ENCODE peak calls at places on chromosomes 3 and 15, in nine cellular contexts. One of them, this sample, is unnamed.

GRCh38 chr3:192514754-192515660 is 212.3 kb downstream of the FGF12 start:
- DNase-seq in cardiac muscle cell: peak; percentile 7
- DNase-seq in psoas muscle: peak; percentile 59
- DNase-seq in HepG2: no peak
- DNase-seq in colonic mucosa: peak; percentile 20
- DNase-seq in dorsolateral prefrontal cortex: peak; percentile 45
- DNase-seq in A673: peak; percentile 26
- DNase-seq in thyroid gland: peak; percentile 25
- DNase-seq in upper lobe of right lung: peak; percentile 62
- DNase-seq in this sample: no peak

GRCh38 chr15:51192560-51193280 is 98.0 kb upstream of the TNFAIP8L3 start:
- DNase-seq in cardiac muscle cell: peak; percentile 94
- DNase-seq in thyroid gland: peak; percentile 91
- DNase-seq in dorsolateral prefrontal cortex: peak; percentile 90
- DNase-seq in A673: peak; percentile 88
- DNase-seq in HepG2: peak; percentile 64
- DNase-seq in upper lobe of right lung: peak; percentile 92
- DNase-seq in colonic mucosa: peak; percentile 95
- DNase-seq in psoas muscle: peak; percentile 93
- DNase-seq in this sample: peak; percentile 88

GRCh38 chr3:103499132-103499885 is 1064.5 kb downstream of the ZPLD1 start:
- DNase-seq in HepG2: no peak
- DNase-seq in upper lobe of right lung: no peak
- DNase-seq in thyroid gland: no peak
- DNase-seq in dorsolateral prefrontal cortex: no peak
- DNase-seq in cardiac muscle cell: no peak
- DNase-seq in psoas muscle: no peak
- DNase-seq in A673: peak; percentile 75
- DNase-seq in colonic mucosa: no peak
- DNase-seq in this sample: no peak

GRCh38 chr3:1971780-1972179 is 126.9 kb upstream of the CNTN4 start:
- DNase-seq in A673: no peak
- DNase-seq in HepG2: no peak
- DNase-seq in colonic mucosa: no peak
- DNase-seq in psoas muscle: no peak
- DNase-seq in cardiac muscle cell: no peak
- DNase-seq in dorsolateral prefrontal cortex: no peak
- DNase-seq in upper lobe of right lung: no peak
- DNase-seq in thyroid gland: no peak
- DNase-seq in this sample: no peak

GRCh38 chr3:15458212-15458780 is 30.9 kb downstream of the EAF1 start:
- DNase-seq in psoas muscle: no peak
- DNase-seq in HepG2: peak; percentile 12
- DNase-seq in upper lobe of right lung: no peak
- DNase-seq in colonic mucosa: no peak
- DNase-seq in A673: no peak
- DNase-seq in cardiac muscle cell: peak; percentile 17
- DNase-seq in dorsolateral prefrontal cortex: no peak
- DNase-seq in thyroid gland: no peak
- DNase-seq in this sample: no peak

GRCh38 chr15:99416191-99417188 is 149.3 kb upstream of the MEF2A start:
- DNase-seq in HepG2: no peak
- DNase-seq in dorsolateral prefrontal cortex: no peak
- DNase-seq in colonic mucosa: peak; percentile 16
- DNase-seq in A673: no peak
- DNase-seq in upper lobe of right lung: peak; percentile 64
- DNase-seq in psoas muscle: no peak
- DNase-seq in cardiac muscle cell: no peak
- DNase-seq in thyroid gland: no peak
- DNase-seq in this sample: no peak

GRCh38 chr15:63509933-63510547 is 5.6 kb downstream of the USP3 start:
- DNase-seq in dorsolateral prefrontal cortex: no peak
- DNase-seq in psoas muscle: no peak
- DNase-seq in thyroid gland: no peak
- DNase-seq in colonic mucosa: no peak
- DNase-seq in HepG2: no peak
- DNase-seq in cardiac muscle cell: peak; percentile 53
- DNase-seq in A673: peak; percentile 74
- DNase-seq in upper lobe of right lung: no peak
- DNase-seq in this sample: no peak

GRCh38 chr3:190131329-190131728 is 10.6 kb upstream of the P3H2 start:
- DNase-seq in psoas muscle: no peak
- DNase-seq in A673: peak; percentile 48
- DNase-seq in cardiac muscle cell: peak; percentile 81
- DNase-seq in HepG2: no peak
- DNase-seq in dorsolateral prefrontal cortex: no peak
- DNase-seq in thyroid gland: no peak
- DNase-seq in upper lobe of right lung: no peak
- DNase-seq in colonic mucosa: no peak
- DNase-seq in this sample: no peak

DNA sequence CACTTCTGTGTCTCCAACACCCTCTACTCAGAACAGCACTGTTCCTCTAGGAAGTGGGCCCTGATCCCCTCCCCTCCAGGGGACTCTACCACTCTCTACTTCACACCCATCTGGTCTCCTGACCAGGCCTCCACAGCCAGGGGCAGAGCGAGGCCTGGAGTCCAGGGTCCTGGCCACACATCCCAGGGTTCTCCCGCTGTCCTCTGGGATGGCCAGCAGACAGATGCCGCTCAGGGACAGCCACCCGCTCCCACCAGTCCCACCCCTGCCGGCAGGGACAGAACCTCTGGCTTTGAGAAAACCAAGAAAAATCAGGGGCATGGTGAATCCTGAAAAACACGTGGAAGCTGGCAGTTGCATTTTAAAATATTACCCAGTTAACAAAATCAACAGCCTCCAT is 32.0 kb upstream of the IQSEC1 start:
- DNase-seq in colonic mucosa: no peak
- DNase-seq in cardiac muscle cell: no peak
- DNase-seq in dorsolateral prefrontal cortex: no peak
- DNase-seq in psoas muscle: no peak
- DNase-seq in thyroid gland: no peak
- DNase-seq in upper lobe of right lung: no peak
- DNase-seq in HepG2: no peak
- DNase-seq in A673: no peak
- DNase-seq in this sample: no peak
- H3K27ac ChIP-seq in colonic mucosa: no peak overlapping the region
- H3K27ac ChIP-seq in cardiac muscle cell: no peak overlapping the region
- H3K27ac ChIP-seq in dorsolateral prefrontal cortex: no peak overlapping the region
- H3K27ac ChIP-seq in psoas muscle: no peak overlapping the region
- H3K27ac ChIP-seq in thyroid gland: no peak overlapping the region
- H3K27ac ChIP-seq in upper lobe of right lung: no peak overlapping the region
- H3K27ac ChIP-seq in HepG2: no peak overlapping the region
- H3K27ac ChIP-seq in A673: no peak overlapping the region
- H3K27ac ChIP-seq in this sample: no peak overlapping the region

GRCh38 chr3:50617911-50618481 is 1.0 kb downstream of the MAPKAPK3 start:
- DNase-seq in psoas muscle: peak; percentile 75
- DNase-seq in A673: no peak
- DNase-seq in HepG2: no peak
- DNase-seq in thyroid gland: peak; percentile 46
- DNase-seq in cardiac muscle cell: no peak
- DNase-seq in upper lobe of right lung: peak; percentile 67
- DNase-seq in colonic mucosa: no peak
- DNase-seq in dorsolateral prefrontal cortex: no peak
- DNase-seq in this sample: no peak

GRCh38 chr3:50617096-50617791 is at the start of gene MAPKAPK3:
- DNase-seq in dorsolateral prefrontal cortex: no peak
- DNase-seq in psoas muscle: peak; percentile 90
- DNase-seq in upper lobe of right lung: peak; percentile 87
- DNase-seq in colonic mucosa: peak; percentile 71
- DNase-seq in thyroid gland: peak; percentile 70
- DNase-seq in HepG2: peak; percentile 29
- DNase-seq in A673: no peak
- DNase-seq in cardiac muscle cell: peak; percentile 27
- DNase-seq in this sample: peak; percentile 60

GRCh38 chr3:50616003-50616769 is 765 bp upstream of the MAPKAPK3 start:
- DNase-seq in upper lobe of right lung: peak; percentile 89
- DNase-seq in cardiac muscle cell: peak; percentile 87
- DNase-seq in dorsolateral prefrontal cortex: peak; percentile 81
- DNase-seq in HepG2: peak; percentile 74
- DNase-seq in thyroid gland: peak; percentile 89
- DNase-seq in colonic mucosa: peak; percentile 86
- DNase-seq in psoas muscle: peak; percentile 90
- DNase-seq in A673: peak; percentile 79
- DNase-seq in this sample: peak; percentile 76

GRCh38 chr3:50615190-50615589 is 1.8 kb upstream of the MAPKAPK3 start:
- DNase-seq in A673: no peak
- DNase-seq in HepG2: no peak
- DNase-seq in upper lobe of right lung: no peak
- DNase-seq in psoas muscle: no peak
- DNase-seq in dorsolateral prefrontal cortex: no peak
- DNase-seq in colonic mucosa: no peak
- DNase-seq in cardiac muscle cell: no peak
- DNase-seq in thyroid gland: no peak
- DNase-seq in this sample: no peak

GRCh38 chr3:50616770-50617095 is 218 bp upstream of the MAPKAPK3 start:
- DNase-seq in A673: peak; percentile 85
- DNase-seq in thyroid gland: peak; percentile 96
- DNase-seq in cardiac muscle cell: peak; percentile 91
- DNase-seq in upper lobe of right lung: peak; percentile 97
- DNase-seq in psoas muscle: peak; percentile 96
- DNase-seq in colonic mucosa: peak; percentile 98
- DNase-seq in HepG2: peak; percentile 83
- DNase-seq in dorsolateral prefrontal cortex: peak; percentile 85
- DNase-seq in this sample: peak; percentile 86
- H3K27ac ChIP-seq in A673: no peak overlapping the region
- H3K27ac ChIP-seq in thyroid gland: peak overlapping the region; percentile 68
- H3K27ac ChIP-seq in cardiac muscle cell: no peak overlapping the region
- H3K27ac ChIP-seq in upper lobe of right lung: peak overlapping the region; percentile 93
- H3K27ac ChIP-seq in psoas muscle: peak overlapping the region; percentile 99
- H3K27ac ChIP-seq in colonic mucosa: peak overlapping the region; percentile 93
- H3K27ac ChIP-seq in HepG2: peak overlapping the region; percentile 20
- H3K27ac ChIP-seq in dorsolateral prefrontal cortex: no peak overlapping the region
- H3K27ac ChIP-seq in this sample: peak overlapping the region; percentile 72

GRCh38 chr15:39192979-39193559 is 387.8 kb upstream of the THBS1 start:
- DNase-seq in colonic mucosa: no peak
- DNase-seq in A673: no peak
- DNase-seq in psoas muscle: no peak
- DNase-seq in thyroid gland: no peak
- DNase-seq in HepG2: no peak
- DNase-seq in upper lobe of right lung: no peak
- DNase-seq in dorsolateral prefrontal cortex: no peak
- DNase-seq in cardiac muscle cell: no peak
- DNase-seq in this sample: no peak

GRCh38 chr15:39194431-39194830 is 386.4 kb upstream of the THBS1 start:
- DNase-seq in cardiac muscle cell: peak; percentile 55
- DNase-seq in colonic mucosa: no peak
- DNase-seq in A673: no peak
- DNase-seq in dorsolateral prefrontal cortex: no peak
- DNase-seq in upper lobe of right lung: no peak
- DNase-seq in psoas muscle: no peak
- DNase-seq in HepG2: no peak
- DNase-seq in thyroid gland: no peak
- DNase-seq in this sample: no peak

GRCh38 chr15:39192376-39192775 is 388.5 kb upstream of the THBS1 start:
- DNase-seq in dorsolateral prefrontal cortex: no peak
- DNase-seq in thyroid gland: no peak
- DNase-seq in cardiac muscle cell: no peak
- DNase-seq in upper lobe of right lung: no peak
- DNase-seq in HepG2: no peak
- DNase-seq in psoas muscle: no peak
- DNase-seq in A673: no peak
- DNase-seq in colonic mucosa: no peak
- DNase-seq in this sample: no peak

GRCh38 chr15:39193611-39194010 is 387.3 kb upstream of the THBS1 start:
- DNase-seq in colonic mucosa: no peak
- DNase-seq in cardiac muscle cell: no peak
- DNase-seq in dorsolateral prefrontal cortex: no peak
- DNase-seq in A673: no peak
- DNase-seq in thyroid gland: no peak
- DNase-seq in upper lobe of right lung: no peak
- DNase-seq in HepG2: no peak
- DNase-seq in psoas muscle: no peak
- DNase-seq in this sample: no peak

DNA sequence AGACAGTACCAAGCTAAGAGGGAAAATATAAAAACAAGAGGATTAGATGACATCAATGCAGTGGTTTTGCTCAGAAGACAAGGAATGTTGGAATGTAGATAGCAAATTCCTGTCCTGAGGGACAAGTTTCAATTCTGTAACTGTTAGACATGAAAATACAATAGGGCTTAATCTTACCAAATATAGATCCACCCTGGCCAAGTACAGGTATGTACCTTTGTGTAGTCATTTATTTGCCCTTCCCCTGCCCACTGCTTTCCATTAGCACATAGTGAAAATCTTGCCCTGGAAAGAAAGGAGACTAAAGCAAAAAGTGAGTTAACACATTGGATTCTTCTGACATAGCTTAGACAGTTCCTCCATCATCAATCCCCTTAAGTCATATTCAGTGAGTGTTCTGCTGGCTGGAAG is 389.0 kb upstream of the THBS1 start:
- DNase-seq in dorsolateral prefrontal cortex: no peak
- DNase-seq in A673: no peak
- DNase-seq in cardiac muscle cell: peak; percentile 50
- DNase-seq in thyroid gland: no peak
- DNase-seq in upper lobe of right lung: no peak
- DNase-seq in colonic mucosa: no peak
- DNase-seq in psoas muscle: no peak
- DNase-seq in HepG2: peak; percentile 71
- DNase-seq in this sample: no peak
- H3K27ac ChIP-seq in dorsolateral prefrontal cortex: no peak overlapping the region
- H3K27ac ChIP-seq in A673: no peak overlapping the region
- H3K27ac ChIP-seq in cardiac muscle cell: no peak overlapping the region
- H3K27ac ChIP-seq in thyroid gland: no peak overlapping the region
- H3K27ac ChIP-seq in upper lobe of right lung: no peak overlapping the region
- H3K27ac ChIP-seq in colonic mucosa: no peak overlapping the region
- H3K27ac ChIP-seq in psoas muscle: no peak overlapping the region
- H3K27ac ChIP-seq in HepG2: no peak overlapping the region
- H3K27ac ChIP-seq in this sample: no peak overlapping the region

GRCh38 chr15:52241489-52241888 is 50.3 kb upstream of the GNB5 start:
- DNase-seq in colonic mucosa: no peak
- DNase-seq in A673: no peak
- DNase-seq in HepG2: no peak
- DNase-seq in psoas muscle: no peak
- DNase-seq in cardiac muscle cell: no peak
- DNase-seq in thyroid gland: no peak
- DNase-seq in upper lobe of right lung: no peak
- DNase-seq in dorsolateral prefrontal cortex: no peak
- DNase-seq in this sample: no peak

GRCh38 chr15:52234596-52235541 is 43.7 kb upstream of the GNB5 start:
- DNase-seq in cardiac muscle cell: no peak
- DNase-seq in HepG2: no peak
- DNase-seq in psoas muscle: no peak
- DNase-seq in colonic mucosa: peak; percentile 34
- DNase-seq in dorsolateral prefrontal cortex: no peak
- DNase-seq in thyroid gland: no peak
- DNase-seq in upper lobe of right lung: no peak
- DNase-seq in A673: no peak
- DNase-seq in this sample: no peak

GRCh38 chr15:52236015-52236414 is 44.8 kb upstream of the GNB5 start:
- DNase-seq in thyroid gland: no peak
- DNase-seq in cardiac muscle cell: peak; percentile 9
- DNase-seq in colonic mucosa: no peak
- DNase-seq in psoas muscle: no peak
- DNase-seq in dorsolateral prefrontal cortex: no peak
- DNase-seq in A673: peak; percentile 30
- DNase-seq in HepG2: no peak
- DNase-seq in upper lobe of right lung: no peak
- DNase-seq in this sample: no peak

GRCh38 chr15:52240166-52240565 is 49.0 kb upstream of the GNB5 start:
- DNase-seq in colonic mucosa: no peak
- DNase-seq in HepG2: no peak
- DNase-seq in cardiac muscle cell: no peak
- DNase-seq in A673: no peak
- DNase-seq in thyroid gland: no peak
- DNase-seq in upper lobe of right lung: no peak
- DNase-seq in dorsolateral prefrontal cortex: no peak
- DNase-seq in psoas muscle: no peak
- DNase-seq in this sample: no peak

GRCh38 chr15:52238149-52238548 is 47.0 kb upstream of the GNB5 start:
- DNase-seq in psoas muscle: no peak
- DNase-seq in thyroid gland: no peak
- DNase-seq in cardiac muscle cell: no peak
- DNase-seq in upper lobe of right lung: no peak
- DNase-seq in A673: no peak
- DNase-seq in colonic mucosa: no peak
- DNase-seq in HepG2: no peak
- DNase-seq in dorsolateral prefrontal cortex: no peak
- DNase-seq in this sample: no peak
- H3K27ac ChIP-seq in psoas muscle: no peak overlapping the region
- H3K27ac ChIP-seq in thyroid gland: no peak overlapping the region
- H3K27ac ChIP-seq in cardiac muscle cell: no peak overlapping the region
- H3K27ac ChIP-seq in upper lobe of right lung: no peak overlapping the region
- H3K27ac ChIP-seq in A673: no peak overlapping the region
- H3K27ac ChIP-seq in colonic mucosa: no peak overlapping the region
- H3K27ac ChIP-seq in HepG2: no peak overlapping the region
- H3K27ac ChIP-seq in dorsolateral prefrontal cortex: no peak overlapping the region
- H3K27ac ChIP-seq in this sample: no peak overlapping the region